ENCODE peak calls at places on chromosomes 1 and 21, in nine cellular contexts. O is CD8-positive, alpha-beta T cell; N is tibial artery; U is OCI-LY7; C is heart left ventricle; K is fibroblast of the aortic adventitia; X is MG63; E is CD8-positive, alpha-beta memory T cell; Z is foreskin fibroblast. I is an unnamed sample.

GRCh38 chr1:14697371-14697770 is 98.9 kb downstream of the KAZN start:
- DNase-seq in O (no peak), N (no peak), U (no peak), C (no peak), K (no peak), X (no peak), E (no peak), Z (no peak), I (no peak)

GRCh38 chr1:29592731-29593130 is 356.4 kb downstream of the PTPRU start:
- DNase-seq in O (no peak), N (no peak), U (no peak), C (no peak), K (no peak), X (no peak), E (no peak), Z (no peak), I (no peak)

GRCh38 chr1:9242338-9242969 is 7.9 kb downstream of the H6PD start:
- DNase-seq in O (no peak), N (peak), U (no peak), C (peak), K (peak), X (no peak), E (no peak), Z (peak), I (no peak)

GRCh38 chr1:53081384-53082066 is 19.5 kb downstream of the PODN start:
- DNase-seq in O (no peak), N (no peak), U (no peak), C (no peak), K (no peak), X (no peak), E (no peak), Z (no peak), I (peak)

GRCh38 chr1:154567386-154568164 is at the start of gene CHRNB2:
- DNase-seq in O (peak), N (peak), U (peak), C (peak), K (peak), X (peak), E (peak), Z (peak), I (peak)

GRCh38 chr1:113390871-113391642 is 742 bp downstream of the MAGI3 start:
- DNase-seq in O (peak), N (peak), U (peak), C (peak), K (no peak), X (peak), E (peak), Z (peak), I (peak)

GRCh38 chr21:45423968-45424853 is 19.2 kb downstream of the COL18A1 start:
- DNase-seq in O (no peak), N (no peak), U (no peak), C (no peak), K (no peak), X (no peak), E (no peak), Z (no peak), I (no peak)

GRCh38 chr21:20994790-20995189 is 3.4 kb upstream of the NCAM2 start:
- DNase-seq in O (no peak), N (no peak), U (no peak), C (no peak), K (no peak), X (no peak), E (no peak), Z (no peak), I (no peak)

GRCh38 chr1:7680791-7681165 is 90.3 kb upstream of the VAMP3 start:
- DNase-seq in O (no peak), N (no peak), U (no peak), C (no peak), K (no peak), X (no peak), E (no peak), Z (no peak), I (peak)

GRCh38 chr1:196181594-196181878 is 426.7 kb downstream of the KCNT2 start:
- DNase-seq in O (no peak), N (no peak), U (no peak), C (no peak), K (no peak), X (no peak), E (no peak), Z (no peak), I (no peak)

GRCh38 chr1:53580739-53581475 is 121.7 kb downstream of the DMRTB1 start:
- DNase-seq in O (no peak), N (no peak), U (no peak), C (no peak), K (no peak), X (no peak), E (no peak), Z (peak), I (no peak)

GRCh38 chr1:41613646-41614592 is 129.4 kb upstream of the EDN2 start:
- DNase-seq in O (no peak), N (no peak), U (no peak), C (no peak), K (peak), X (no peak), E (no peak), Z (peak), I (peak)

GRCh38 chr1:215192306-215192705 is 109.8 kb downstream of the KCNK2 start:
- DNase-seq in O (no peak), N (no peak), U (no peak), C (no peak), K (peak), X (no peak), E (no peak), Z (peak), I (no peak)

GRCh38 chr1:167107456-167107855 is 13.6 kb downstream of the STYXL2 start:
- DNase-seq in O (no peak), N (no peak), U (no peak), C (no peak), K (peak), X (no peak), E (no peak), Z (no peak), I (no peak)

GRCh38 chr1:233216009-233216408 is 79.5 kb downstream of the PCNX2 start:
- DNase-seq in O (no peak), N (no peak), U (no peak), C (no peak), K (no peak), X (no peak), E (no peak), Z (no peak), I (no peak)

GRCh38 chr21:31334648-31335121 is 9.4 kb downstream of the TIAM1 start:
- DNase-seq in O (no peak), N (no peak), U (no peak), C (no peak), K (no peak), X (no peak), E (no peak), Z (peak), I (no peak)

GRCh38 chr21:35932232-35932911 is 128.0 kb downstream of the SETD4 start:
- DNase-seq in O (no peak), N (peak), U (peak), C (peak), K (peak), X (peak), E (no peak), Z (peak), I (peak)

GRCh38 chr21:38413958-38414506 is 84.2 kb downstream of the ERG start:
- DNase-seq in O (no peak), N (no peak), U (no peak), C (no peak), K (peak), X (no peak), E (no peak), Z (no peak), I (no peak)

GRCh38 chr1:113859478-113860175 is 11.9 kb downstream of the PTPN22 start:
- DNase-seq in O (no peak), N (no peak), U (peak), C (no peak), K (peak), X (no peak), E (no peak), Z (no peak), I (no peak)

GRCh38 chr1:172976222-172977041 is 74.3 kb downstream of the TNFSF18 start:
- DNase-seq in O (no peak), N (no peak), U (no peak), C (no peak), K (peak), X (peak), E (no peak), Z (peak), I (peak)

GRCh38 chr1:173506437-173506836 is 29.3 kb downstream of the PRDX6 start:
- DNase-seq in O (no peak), N (no peak), U (no peak), C (no peak), K (no peak), X (peak), E (no peak), Z (peak), I (no peak)

GRCh38 chr1:112772781-112773180 is 57.6 kb upstream of the PPM1J start:
- DNase-seq in O (no peak), N (no peak), U (no peak), C (no peak), K (peak), X (peak), E (no peak), Z (no peak), I (no peak)

GRCh38 chr1:58768971-58769808 is 14.7 kb downstream of the JUN start:
- DNase-seq in O (peak), N (peak), U (no peak), C (peak), K (peak), X (peak), E (peak), Z (peak), I (peak)

GRCh38 chr1:60620107-60620506 is 462.3 kb upstream of the NFIA start:
- DNase-seq in O (no peak), N (no peak), U (no peak), C (no peak), K (no peak), X (no peak), E (no peak), Z (no peak), I (no peak)

GRCh38 chr1:17569200-17570139 is 30.0 kb downstream of the ARHGEF10L start:
- DNase-seq in O (no peak), N (peak), U (no peak), C (peak), K (peak), X (peak), E (no peak), Z (peak), I (peak)

GRCh38 chr1:9183898-9184297 is 50.7 kb upstream of the H6PD start:
- DNase-seq in O (no peak), N (no peak), U (no peak), C (no peak), K (no peak), X (no peak), E (no peak), Z (peak), I (no peak)

GRCh38 chr1:86581250-86581649 is 34.4 kb downstream of the CLCA4 start:
- DNase-seq in O (no peak), N (no peak), U (no peak), C (no peak), K (no peak), X (no peak), E (no peak), Z (no peak), I (no peak)

GRCh38 chr1:232445361-232446106 is 184.4 kb downstream of the SIPA1L2 start:
- DNase-seq in O (no peak), N (no peak), U (no peak), C (no peak), K (no peak), X (no peak), E (no peak), Z (no peak), I (no peak)

GRCh38 chr1:38852780-38853179 is 6.8 kb downstream of the RRAGC start:
- DNase-seq in O (no peak), N (no peak), U (no peak), C (no peak), K (no peak), X (no peak), E (no peak), Z (no peak), I (no peak)

GRCh38 chr1:13952985-13953384 is 253.0 kb downstream of the PRDM2 start:
- DNase-seq in O (no peak), N (no peak), U (no peak), C (no peak), K (no peak), X (no peak), E (no peak), Z (no peak), I (no peak)

DNA sequence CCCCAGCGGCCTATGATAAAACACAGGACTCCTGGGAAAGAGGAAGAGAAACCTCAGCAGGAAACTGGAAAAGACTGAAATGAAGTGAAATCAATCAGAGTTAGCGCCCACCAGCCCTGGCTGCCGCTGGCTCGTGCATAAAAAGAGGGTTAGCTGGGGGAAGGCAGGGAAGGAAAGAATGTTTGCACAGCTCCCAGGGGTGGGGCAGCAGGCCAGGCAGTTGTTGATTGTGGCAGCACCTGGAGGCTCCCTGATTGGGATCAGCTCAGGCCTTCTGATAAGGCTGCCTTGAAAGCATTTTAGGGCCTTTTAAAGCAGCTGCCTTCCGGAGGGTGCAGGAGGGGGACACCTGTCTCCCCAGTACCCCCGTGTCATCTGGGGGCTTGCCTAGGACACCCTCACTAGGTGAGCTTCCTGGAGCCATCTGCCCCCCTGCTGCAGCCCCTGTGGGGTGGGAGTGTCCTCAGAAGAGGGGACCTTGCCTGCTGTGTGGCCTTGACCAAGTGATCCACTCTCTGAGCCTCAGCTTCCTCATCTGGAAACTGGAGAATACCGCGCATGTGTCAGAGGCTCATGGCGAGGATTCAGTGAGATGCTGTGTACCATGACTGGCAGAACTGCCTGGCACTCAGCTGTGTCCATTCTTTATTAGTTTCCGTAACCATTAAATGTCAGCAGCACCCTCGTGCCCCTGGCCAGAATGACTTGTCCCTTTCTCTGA is 6.6 kb downstream of the EPHB2 start:
- DNase-seq in O (no peak), N (no peak), U (no peak), C (no peak), K (no peak), X (no peak), E (no peak), Z (no peak), I (no peak)
- H3K4me3 ChIP-seq in O (no peak), N (no peak), U (no peak), C (no peak), K (no peak), X (no peak), E (no peak), Z (no peak), I (no peak)

DNA sequence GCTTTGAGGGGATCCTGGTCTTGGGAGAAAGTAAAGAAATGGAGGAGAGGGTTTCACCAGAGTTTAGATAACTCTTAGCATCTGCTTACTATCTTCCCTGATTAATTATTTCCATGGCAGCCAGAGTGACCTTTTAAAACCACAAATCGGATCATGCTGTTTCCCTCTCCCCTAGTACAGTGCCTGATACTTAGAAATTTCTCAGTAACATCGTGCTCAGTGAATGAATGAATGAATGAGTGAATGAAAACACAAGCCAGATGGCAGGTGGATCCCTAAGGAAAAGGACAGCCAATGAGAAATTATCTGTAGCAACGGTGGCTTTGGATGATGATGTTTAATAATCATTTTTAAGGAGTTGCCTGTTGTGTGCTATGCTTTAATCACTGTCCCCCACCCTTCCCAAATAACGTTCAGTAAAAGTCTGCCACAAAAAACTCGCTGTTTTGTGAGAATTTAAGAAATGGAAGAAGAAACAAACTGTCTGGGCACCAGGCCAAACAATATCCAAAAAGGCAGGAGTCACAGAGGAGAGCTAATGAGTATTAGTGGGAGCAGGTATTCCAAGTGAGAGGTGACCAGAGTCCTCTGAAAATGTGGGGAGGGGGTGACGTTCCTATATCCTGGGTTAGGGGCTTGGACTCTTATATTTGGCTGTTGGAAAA is 737 bp upstream of the SMAP2 start:
- DNase-seq in O (no peak), N (no peak), U (no peak), C (no peak), K (no peak), X (no peak), E (no peak), Z (no peak), I (no peak)
- H3K4me3 ChIP-seq in O (peak), N (peak), U (peak), C (peak), K (peak), X (peak), E (peak), Z (peak), I (peak)

GRCh38 chr1:212917134-212917485 is 33.2 kb upstream of the VASH2 start:
- DNase-seq in O (no peak), N (no peak), U (no peak), C (no peak), K (no peak), X (no peak), E (no peak), Z (no peak), I (no peak)
- H3K4me3 ChIP-seq in O (no peak), N (no peak), U (no peak), C (no peak), K (no peak), X (no peak), E (no peak), Z (no peak), I (peak)

GRCh38 chr1:46816930-46817329 is 18.1 kb downstream of the CYP4B1 start:
- DNase-seq in O (no peak), N (no peak), U (no peak), C (no peak), K (no peak), X (no peak), E (no peak), Z (no peak), I (no peak)

GRCh38 chr1:46820076-46820475 is 21.2 kb downstream of the CYP4B1 start:
- DNase-seq in O (no peak), N (no peak), U (no peak), C (no peak), K (no peak), X (no peak), E (no peak), Z (no peak), I (no peak)

GRCh38 chr1:46819335-46819734 is 20.5 kb downstream of the CYP4B1 start:
- DNase-seq in O (no peak), N (no peak), U (no peak), C (no peak), K (no peak), X (no peak), E (no peak), Z (no peak), I (no peak)

GRCh38 chr1:46817814-46818213 is 19.0 kb downstream of the CYP4B1 start:
- DNase-seq in O (no peak), N (no peak), U (no peak), C (no peak), K (no peak), X (no peak), E (no peak), Z (no peak), I (no peak)

DNA sequence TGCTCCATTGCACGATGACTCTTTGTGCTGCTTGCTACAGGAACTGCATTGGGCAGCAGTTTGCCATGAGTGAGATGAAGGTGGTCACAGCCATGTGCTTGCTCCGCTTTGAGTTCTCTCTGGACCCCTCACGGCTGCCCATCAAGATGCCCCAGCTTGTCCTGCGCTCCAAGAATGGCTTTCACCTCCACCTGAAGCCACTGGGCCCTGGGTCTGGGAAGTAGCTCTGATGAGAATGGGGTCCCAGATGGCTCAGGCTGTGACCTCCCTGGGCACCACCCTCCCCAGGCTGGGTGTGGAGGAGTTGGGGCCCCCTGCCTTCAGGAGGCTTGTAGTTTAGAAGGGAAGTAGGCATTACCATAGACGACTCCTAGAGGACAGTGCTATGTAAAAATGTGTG is 19.7 kb downstream of the CYP4B1 start:
- DNase-seq in O (no peak), N (no peak), U (no peak), C (no peak), K (no peak), X (no peak), E (no peak), Z (no peak), I (no peak)
- H3K4me3 ChIP-seq in O (no peak), N (no peak), U (no peak), C (no peak), K (no peak), X (no peak), E (no peak), Z (no peak), I (no peak)

DNA sequence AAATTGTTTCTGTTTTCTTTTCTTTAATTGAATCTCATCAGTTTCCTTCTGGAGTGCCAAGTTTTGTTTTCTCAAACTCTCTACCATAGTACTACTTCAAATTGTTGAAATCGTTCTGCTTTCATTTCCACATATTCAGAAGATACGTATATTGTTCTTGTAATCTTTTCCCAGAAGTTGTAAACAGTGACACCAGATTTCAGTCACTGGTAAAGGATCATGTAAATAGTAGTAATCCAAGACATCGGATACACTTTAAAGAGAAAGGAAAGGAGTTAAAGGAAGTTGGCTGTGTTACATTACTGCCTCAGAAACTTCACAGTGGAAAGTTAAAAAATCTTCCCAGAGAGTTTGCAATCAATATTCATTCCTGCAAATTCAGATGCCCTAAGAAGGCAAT is 67.5 kb downstream of the RGL1 start:
- DNase-seq in O (no peak), N (no peak), U (no peak), C (no peak), K (peak), X (no peak), E (no peak), Z (no peak), I (no peak)
- H3K4me3 ChIP-seq in O (no peak), N (no peak), U (no peak), C (no peak), K (no peak), X (peak), E (no peak), Z (no peak), I (no peak)

GRCh38 chr1:224216380-224216779 is 33.3 kb downstream of the DEGS1 start:
- DNase-seq in O (no peak), N (no peak), U (no peak), C (no peak), K (no peak), X (no peak), E (no peak), Z (no peak), I (no peak)
- H3K4me3 ChIP-seq in O (no peak), N (no peak), U (no peak), C (no peak), K (no peak), X (no peak), E (no peak), Z (no peak), I (no peak)

I was measured in SJCRH30.